ENCODE peak calls at places on chromosome 18, in ten cellular contexts. Q is IMR-90, R is HL-60, F is heart right ventricle, V is B cell, N is H9, D is PC-3, T is vagina, C is astrocyte, O is adrenal gland. I is an unnamed sample.

GRCh38 chr18:13540783-13541182 is 185.6 kb downstream of the FAM210A start:
- DNase-seq in Q (no peak), R (no peak), F (no peak), V (no peak), N (no peak), D (no peak), T (peak; percentile 7), C (no peak), O (peak; percentile 36), I (no peak)

GRCh38 chr18:12410121-12410520 is 2.4 kb downstream of the PRELID3A start:
- DNase-seq in Q (no peak), R (no peak), F (no peak), V (no peak), N (no peak), D (no peak), T (no peak), C (peak; percentile 46), O (no peak), I (no peak)

GRCh38 chr18:5632041-5632440 is 88.2 kb upstream of the EPB41L3 start:
- DNase-seq in Q (no peak), R (no peak), F (no peak), V (no peak), N (no peak), D (no peak), T (no peak), C (no peak), O (no peak), I (no peak)

GRCh38 chr18:58269931-58270330 is 225.9 kb downstream of the NEDD4L start:
- DNase-seq in Q (no peak), R (no peak), F (no peak), V (no peak), N (no peak), D (peak; percentile 97), T (no peak), C (no peak), O (no peak), I (no peak)

GRCh38 chr18:30945769-30946168 is 96.8 kb downstream of the DSC3 start:
- DNase-seq in Q (no peak), R (no peak), F (no peak), V (no peak), N (no peak), D (no peak), T (no peak), C (no peak), O (no peak), I (no peak)

GRCh38 chr18:75544051-75544481 is 116.6 kb upstream of the SMIM21 start:
- DNase-seq in Q (peak; percentile 48), R (no peak), F (no peak), V (no peak), N (no peak), D (no peak), T (no peak), C (peak; percentile 81), O (peak; percentile 29), I (peak; percentile 51)

GRCh38 chr18:39685303-39685902 is 2119.8 kb upstream of the CELF4 start:
- DNase-seq in Q (no peak), R (no peak), F (no peak), V (no peak), N (peak; percentile 75), D (no peak), T (no peak), C (no peak), O (no peak), I (no peak)

GRCh38 chr18:6055711-6056110 is 160.4 kb upstream of the TMEM200C start:
- DNase-seq in Q (peak; percentile 96), R (no peak), F (no peak), V (no peak), N (no peak), D (peak; percentile 88), T (no peak), C (peak; percentile 90), O (no peak), I (peak; percentile 40)

GRCh38 chr18:7122376-7122775 is 4.8 kb upstream of the LAMA1 start:
- DNase-seq in Q (no peak), R (no peak), F (no peak), V (no peak), N (no peak), D (no peak), T (no peak), C (no peak), O (no peak), I (no peak)

GRCh38 chr18:59650266-59650820 is 46.9 kb downstream of the CCBE1 start:
- DNase-seq in Q (peak; percentile 39), R (no peak), F (no peak), V (no peak), N (no peak), D (no peak), T (no peak), C (peak; percentile 54), O (no peak), I (no peak)

GRCh38 chr18:907880-908512 is 3.3 kb downstream of the ADCYAP1 start:
- DNase-seq in Q (no peak), R (no peak), F (no peak), V (no peak), N (peak; percentile 34), D (no peak), T (no peak), C (no peak), O (no peak), I (no peak)

GRCh38 chr18:52588916-52589315 is 248.9 kb downstream of the DCC start:
- DNase-seq in Q (peak; percentile 30), R (no peak), F (no peak), V (no peak), N (no peak), D (no peak), T (no peak), C (peak; percentile 37), O (no peak), I (no peak)

GRCh38 chr18:3448845-3449701 is 899 bp upstream of the TGIF1 start:
- DNase-seq in Q (peak; percentile 90), R (peak; percentile 98), F (peak; percentile 78), V (peak; percentile 89), N (peak; percentile 63), D (peak; percentile 92), T (no peak), C (peak; percentile 77), O (peak; percentile 91), I (peak; percentile 95)

GRCh38 chr18:57792741-57793629 is 10.1 kb downstream of the ATP8B1 start:
- DNase-seq in Q (no peak), R (no peak), F (no peak), V (no peak), N (no peak), D (no peak), T (no peak), C (no peak), O (peak; percentile 30), I (no peak)

GRCh38 chr18:39672171-39672570 is 2106.6 kb upstream of the CELF4 start:
- DNase-seq in Q (no peak), R (no peak), F (no peak), V (no peak), N (no peak), D (no peak), T (no peak), C (no peak), O (no peak), I (no peak)

GRCh38 chr18:47594621-47595086 is 335.8 kb downstream of the SMAD2 start:
- DNase-seq in Q (no peak), R (no peak), F (no peak), V (no peak), N (no peak), D (no peak), T (no peak), C (no peak), O (peak; percentile 64), I (no peak)

GRCh38 chr18:8952796-8953760 is 149.4 kb upstream of the NDUFV2 start:
- DNase-seq in Q (peak; percentile 92), R (no peak), F (no peak), V (no peak), N (no peak), D (peak; percentile 77), T (no peak), C (peak; percentile 72), O (no peak), I (peak; percentile 96)

GRCh38 chr18:46406539-46406932 is 250.5 kb downstream of the LOXHD1 start:
- DNase-seq in Q (no peak), R (no peak), F (no peak), V (no peak), N (no peak), D (no peak), T (no peak), C (no peak), O (no peak), I (no peak)
- TF ChIP-seq CTCF in Q (no peak), R (no peak), F (no peak), V (no peak), N (no peak), D (no peak), T (no peak), C (no peak), O (no peak), I (no peak)

GRCh38 chr18:36714476-36714875 is 114.3 kb downstream of the TPGS2 start:
- DNase-seq in Q (no peak), R (no peak), F (no peak), V (no peak), N (no peak), D (no peak), T (no peak), C (no peak), O (no peak), I (no peak)
- TF ChIP-seq CTCF in Q (peak; percentile 24), R (no peak), F (no peak), V (no peak), N (peak; percentile 51), D (no peak), T (no peak), C (no peak), O (no peak), I (peak; percentile 50)

GRCh38 chr18:62498616-62499262 is 24.1 kb upstream of the ZCCHC2 start:
- DNase-seq in Q (no peak), R (no peak), F (no peak), V (no peak), N (no peak), D (no peak), T (no peak), C (no peak), O (no peak), I (no peak)

GRCh38 chr18:62500966-62501591 is 21.7 kb upstream of the ZCCHC2 start:
- DNase-seq in Q (no peak), R (no peak), F (no peak), V (no peak), N (no peak), D (no peak), T (no peak), C (no peak), O (no peak), I (no peak)

GRCh38 chr18:62497171-62497783 is 25.5 kb upstream of the ZCCHC2 start:
- DNase-seq in Q (no peak), R (no peak), F (no peak), V (no peak), N (no peak), D (no peak), T (no peak), C (no peak), O (no peak), I (no peak)

GRCh38 chr18:62499263-62499650 is 23.6 kb upstream of the ZCCHC2 start:
- DNase-seq in Q (no peak), R (no peak), F (no peak), V (no peak), N (no peak), D (no peak), T (no peak), C (no peak), O (no peak), I (no peak)

GRCh38 chr18:62500174-62500573 is 22.7 kb upstream of the ZCCHC2 start:
- DNase-seq in Q (no peak), R (no peak), F (no peak), V (no peak), N (no peak), D (no peak), T (no peak), C (no peak), O (no peak), I (no peak)
- TF ChIP-seq CTCF in Q (no peak), R (no peak), F (no peak), V (no peak), N (no peak), D (no peak), T (no peak), C (no peak), O (no peak), I (no peak)

GRCh38 chr18:74360852-74361640 is 45.4 kb downstream of the C18orf63 start:
- DNase-seq in Q (no peak), R (no peak), F (no peak), V (no peak), N (no peak), D (no peak), T (no peak), C (no peak), O (no peak), I (no peak)
- TF ChIP-seq CTCF in Q (no peak), R (no peak), F (no peak), V (no peak), N (no peak), D (no peak), T (no peak), C (no peak), O (no peak), I (no peak)

I was measured in HFFc6.